ENCODE peak calls at places on chromosome 14, in four cellular contexts. C is IMR-90, J is GM12878, M is HepG2. Y is an unnamed sample.

GRCh38 chr14:75277000-75277795 is 1.4 kb upstream of the FOS start:
- DNase-seq in C (peak), M (peak), J (no peak), Y (no peak)

GRCh38 chr14:21069388-21070082 is 569 bp upstream of the ARHGEF40 start:
- DNase-seq in J (no peak), M (peak), C (peak), Y (no peak)

GRCh38 chr14:26448181-26448855 is 149.5 kb downstream of the NOVA1 start:
- DNase-seq in J (no peak), M (no peak), C (no peak), Y (no peak)

GRCh38 chr14:88013750-88014349 is 8.9 kb downstream of the GPR65 start:
- DNase-seq in M (peak), J (no peak), C (peak), Y (peak)

GRCh38 chr14:76546426-76547221 is 170.7 kb downstream of the ESRRB start:
- DNase-seq in M (peak), J (no peak), C (no peak), Y (no peak)

GRCh38 chr14:71202881-71203280 is 295.6 kb downstream of the PCNX1 start:
- DNase-seq in M (no peak), C (peak), J (no peak), Y (no peak)

GRCh38 chr14:105733081-105734065 is 207.0 kb downstream of the TMEM121 start:
- DNase-seq in M (no peak), J (no peak), C (no peak), Y (no peak)

GRCh38 chr14:23076785-23077408 is 18.0 kb downstream of the ACIN1 start:
- DNase-seq in M (peak), J (no peak), C (peak), Y (no peak)

GRCh38 chr14:66496911-66497310 is 10.7 kb downstream of the CCDC196 start:
- DNase-seq in M (no peak), J (no peak), C (no peak), Y (no peak)

GRCh38 chr14:73745571-73746539 is 31.7 kb upstream of the PNMA1 start:
- DNase-seq in C (no peak), M (no peak), J (no peak), Y (no peak)
- H3K9ac ChIP-seq in C (no peak), M (no peak), J (peak), Y (peak)

DNA sequence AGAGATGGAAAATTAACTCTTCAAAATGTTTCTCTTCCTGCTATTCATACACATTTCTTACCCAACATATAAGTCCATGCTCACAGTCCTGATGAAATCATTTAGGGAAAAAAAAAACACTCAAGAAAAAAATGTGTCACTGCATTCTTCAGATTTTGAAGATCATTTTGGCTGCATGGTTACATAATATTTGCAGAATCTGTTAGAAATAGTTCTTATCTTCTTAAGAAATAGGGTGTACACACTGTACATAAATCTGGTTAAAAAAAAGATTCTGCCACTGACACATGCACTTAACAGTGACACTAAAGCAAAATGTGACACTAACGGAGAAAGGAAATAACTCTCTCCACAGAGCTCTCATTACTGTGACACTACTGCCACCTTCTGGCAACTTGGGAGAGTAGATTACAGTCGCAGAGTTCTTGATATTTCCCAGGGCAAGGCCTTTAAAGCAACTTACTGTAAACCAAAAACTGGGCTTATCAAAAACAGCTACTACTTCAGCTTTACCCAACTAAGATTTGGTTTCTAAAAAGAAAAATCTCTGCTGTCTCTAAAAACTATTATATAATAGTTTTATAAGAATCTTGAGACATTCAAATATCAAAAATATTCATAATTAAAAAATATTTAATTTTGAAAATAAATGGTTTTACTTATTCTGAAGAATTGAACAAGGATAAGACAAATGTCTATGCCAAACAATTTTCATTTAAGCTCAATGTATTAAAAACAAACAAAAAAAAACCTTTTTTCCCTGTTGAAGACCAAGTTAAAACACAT is 65.0 kb downstream of the SETD3 start:
- DNase-seq in M (peak), J (peak), C (peak), Y (peak)
- H3K9ac ChIP-seq in M (no peak), J (no peak), C (no peak), Y (no peak)

GRCh38 chr14:68576496-68577244 is 216.2 kb downstream of the ZFP36L1 start:
- DNase-seq in M (peak), C (peak), J (no peak), Y (no peak)
- H3K9ac ChIP-seq in M (no peak), C (no peak), J (no peak), Y (no peak)

GRCh38 chr14:99593971-99594841 is 9.8 kb downstream of the CCDC85C start:
- DNase-seq in M (no peak), C (no peak), J (no peak), Y (no peak)
- H3K9ac ChIP-seq in M (no peak), C (no peak), J (no peak), Y (no peak)

DNA sequence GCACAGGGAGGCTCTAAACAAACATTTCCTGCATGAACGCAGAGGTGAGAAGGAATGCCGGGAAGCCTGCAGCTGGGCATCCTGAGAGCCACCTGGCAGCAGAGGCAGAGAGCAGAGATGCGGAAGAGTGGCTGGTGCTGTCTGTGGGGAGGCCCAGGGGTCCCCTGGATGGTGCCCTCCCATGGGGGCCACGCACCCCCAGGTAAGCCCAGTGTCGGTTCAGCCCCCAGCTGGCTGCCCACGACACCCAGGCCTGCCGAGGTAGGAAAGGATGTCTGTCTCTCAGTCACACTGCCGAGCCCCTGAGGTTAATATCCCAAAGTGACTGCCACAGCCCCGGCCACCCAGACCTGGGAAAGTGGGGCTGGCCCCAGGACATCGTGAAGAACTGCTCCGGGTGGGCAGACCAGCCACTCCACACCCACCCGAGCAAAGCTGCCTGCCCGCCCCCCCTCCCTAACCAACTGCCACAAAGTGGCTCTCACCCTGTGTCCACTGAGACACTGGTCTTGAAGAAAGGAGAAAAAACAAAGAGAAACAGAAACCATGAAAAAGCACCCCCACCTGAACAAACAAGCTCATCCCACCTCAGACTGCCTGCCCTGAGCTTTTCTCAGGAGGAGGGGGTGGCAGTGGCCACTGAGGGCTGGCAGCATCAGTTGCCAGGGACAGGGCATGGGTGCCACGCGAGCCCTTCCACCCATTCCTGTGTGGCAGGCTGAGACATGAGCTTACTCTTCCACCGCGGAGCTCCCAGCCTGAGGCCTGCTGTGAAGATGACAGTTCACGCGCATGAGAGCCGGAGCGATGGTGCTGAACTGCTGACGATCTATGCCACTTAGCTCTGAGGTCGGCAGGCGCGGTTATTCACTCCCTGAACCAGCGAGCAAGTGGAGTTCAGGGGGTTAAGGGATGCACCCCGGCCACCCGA is 40.8 kb downstream of the CCDC88C start:
- DNase-seq in M (no peak), J (no peak), C (no peak), Y (no peak)
- H3K9ac ChIP-seq in M (no peak), J (peak), C (no peak), Y (no peak)

DNA sequence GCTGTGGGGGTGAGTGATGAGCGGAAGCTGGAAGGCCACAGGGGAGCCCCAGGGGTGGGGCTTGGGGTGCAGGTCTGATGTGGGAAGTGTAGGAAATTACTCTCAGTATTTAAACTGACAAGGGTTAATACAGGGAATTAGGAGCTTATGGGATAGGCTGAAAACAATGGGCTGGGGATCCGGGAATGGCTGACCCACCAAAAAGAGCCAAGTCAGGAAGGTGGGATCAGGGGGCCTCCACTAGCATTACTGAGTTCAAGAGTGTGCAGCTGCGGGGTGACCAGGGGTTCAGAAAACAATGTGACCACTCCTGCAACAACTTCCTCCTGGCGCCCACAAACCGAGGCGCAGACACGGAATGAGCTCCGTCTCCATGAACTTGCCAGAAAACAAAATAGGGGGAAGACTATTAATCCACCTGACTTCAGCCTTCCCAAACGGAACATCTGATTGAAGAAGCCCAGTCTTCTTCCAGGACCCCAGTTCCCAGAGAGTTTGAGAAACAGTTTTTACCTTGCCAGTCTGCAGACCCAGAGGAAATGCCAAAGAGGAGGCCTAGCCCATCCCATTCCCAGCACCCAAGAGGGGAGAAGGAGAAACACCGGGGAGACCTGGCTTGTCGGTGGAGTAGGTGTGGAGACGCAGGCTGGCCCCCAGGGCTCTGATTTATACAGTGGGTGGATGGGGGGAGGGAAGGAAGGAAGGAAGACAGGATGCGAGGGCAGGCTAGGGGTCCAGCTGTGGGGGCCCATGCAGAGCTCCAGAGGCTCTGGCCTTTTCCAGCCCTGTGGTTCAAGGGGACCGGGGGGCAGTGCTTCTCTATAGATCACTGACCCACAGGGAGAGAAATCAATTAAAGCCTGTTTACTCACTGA is 16.5 kb upstream of the YY1 start:
- DNase-seq in M (no peak), C (no peak), J (no peak), Y (no peak)
- H3K9ac ChIP-seq in M (peak), C (no peak), J (peak), Y (peak)

GRCh38 chr14:104138891-104139459 is 588 bp downstream of the KIF26A start:
- DNase-seq in J (no peak), M (no peak), C (no peak), Y (no peak)
- H3K9ac ChIP-seq in J (no peak), M (no peak), C (no peak), Y (peak)

DNA sequence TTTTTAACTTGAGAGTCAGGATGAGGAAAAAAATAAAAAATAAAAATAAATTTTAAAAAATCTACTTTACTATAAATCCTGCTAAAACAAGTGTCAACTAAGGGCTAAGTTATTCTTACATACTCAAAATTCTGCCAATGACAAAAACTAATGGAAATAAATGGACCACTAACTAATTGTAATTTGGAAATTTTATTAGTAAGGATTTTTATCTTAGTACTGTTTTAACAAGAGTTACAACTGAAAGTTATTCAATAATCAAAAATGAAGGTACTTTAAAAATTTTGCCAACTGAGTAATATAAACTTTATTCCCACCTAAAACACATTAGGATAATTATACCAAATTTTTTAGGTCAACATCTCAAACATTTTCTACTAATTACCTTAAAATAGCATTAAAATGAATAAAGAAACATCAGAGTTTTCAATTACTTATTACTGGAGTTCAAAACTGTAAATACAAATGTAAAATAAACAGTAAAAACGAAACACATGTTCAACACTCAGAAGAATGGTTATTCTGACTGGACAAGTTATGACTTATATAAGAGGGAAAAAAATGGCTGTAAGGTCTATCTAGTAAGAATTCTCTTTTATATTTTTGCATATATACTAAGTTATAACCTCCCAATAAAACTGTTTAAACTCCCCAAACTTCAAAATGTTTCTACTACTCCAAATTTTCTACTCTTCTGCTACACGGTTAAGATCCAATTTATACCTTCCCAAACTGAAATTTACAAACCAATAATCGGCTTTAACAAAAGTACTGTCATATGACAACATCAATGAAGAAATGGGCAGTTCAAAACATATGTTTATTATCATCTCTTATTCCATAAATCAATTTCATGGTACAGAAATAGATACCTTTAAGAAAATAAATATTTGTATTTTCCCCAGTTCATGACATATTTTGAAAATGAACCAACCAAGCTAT is 2.7 kb downstream of the HECTD1 start:
- DNase-seq in C (no peak), J (no peak), M (no peak), Y (no peak)
- H3K9ac ChIP-seq in C (no peak), J (peak), M (peak), Y (no peak)

DNA sequence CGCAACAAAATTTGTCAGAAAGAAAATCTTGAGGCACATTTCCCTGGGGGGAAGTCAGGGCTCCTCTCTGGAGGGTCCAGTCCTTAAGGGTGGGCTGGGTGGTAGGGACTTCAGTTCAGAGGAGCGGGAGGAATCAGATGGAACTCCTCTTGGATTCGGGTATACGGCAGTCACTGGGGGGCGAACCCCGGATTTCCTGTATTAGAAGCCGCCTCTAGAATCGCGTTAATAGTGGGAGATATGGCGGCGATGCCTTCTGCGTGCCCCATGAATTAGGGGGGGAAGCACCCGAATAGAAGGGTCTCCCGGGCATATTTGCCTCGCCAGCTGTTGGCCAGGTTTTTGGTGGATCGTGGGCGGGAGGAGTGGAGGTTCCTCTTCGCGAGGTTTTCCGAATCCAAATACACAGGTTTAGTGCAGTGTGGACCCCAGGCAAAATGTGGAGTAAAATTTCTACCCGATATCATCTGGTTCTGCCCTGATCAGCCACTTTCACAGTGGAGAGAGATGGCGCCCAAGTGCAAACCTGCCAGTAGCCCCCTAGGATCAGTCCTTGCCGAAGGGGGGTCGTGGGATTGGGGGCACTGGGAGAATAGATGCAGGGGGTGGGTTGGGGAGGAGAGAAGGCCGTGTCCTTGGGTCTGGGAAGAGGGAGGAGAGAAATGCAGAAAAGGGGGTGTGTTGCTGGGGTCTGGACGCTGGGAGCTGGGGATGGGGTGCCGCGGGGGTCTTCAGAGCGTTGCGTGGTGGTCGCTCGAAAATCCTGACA is 637 bp downstream of the MEG3 start:
- DNase-seq in M (no peak), J (no peak), C (no peak), Y (no peak)
- H3K9ac ChIP-seq in M (no peak), J (no peak), C (peak), Y (no peak)

GRCh38 chr14:61512026-61512425 is 183.3 kb upstream of the HIF1A start:
- DNase-seq in M (no peak), C (no peak), J (no peak), Y (no peak)
- H3K9ac ChIP-seq in M (no peak), C (peak), J (no peak), Y (no peak)